ENCODE peak calls at places on chromosome 22, in four cellular contexts. K is mesenteric fat pad; E is stimulated activated CD4-positive, alpha-beta T cell treated with anti-CD3 and anti-CD28 coated beads, Interleukin-4, amount 100 ng/mL, for 4 hours; G is foreskin fibroblast. C is an unnamed sample.

GRCh38 chr22:26170795-26171194 is 1.5 kb downstream of the SEZ6L start:
- DNase-seq in K (no peak), E (no peak), G (no peak), C (no peak)

GRCh38 chr22:39739338-39740027 is 154.1 kb downstream of the ENTHD1 start:
- DNase-seq in K (no peak), E (no peak), G (no peak), C (no peak)

GRCh38 chr22:43441751-43442150 is 29.9 kb downstream of the MPPED1 start:
- DNase-seq in K (peak), E (no peak), G (no peak), C (no peak)

GRCh38 chr22:48426466-48427380 is 1401.0 kb downstream of the BRD1 start:
- DNase-seq in K (peak), E (no peak), G (no peak), C (no peak)

GRCh38 chr22:47045691-47046410 is 283.4 kb downstream of the TBC1D22A start:
- DNase-seq in K (no peak), E (no peak), G (no peak), C (no peak)

GRCh38 chr22:40345271-40345670 is 1.0 kb upstream of the ADSL start:
- DNase-seq in K (no peak), E (no peak), G (peak), C (no peak)

GRCh38 chr22:17085277-17086091 is 684 bp downstream of the IL17RA start:
- DNase-seq in K (peak), E (peak), G (no peak), C (no peak)

GRCh38 chr22:30855677-30856518 is 112.7 kb downstream of the MORC2 start:
- DNase-seq in K (peak), E (no peak), G (no peak), C (no peak)

GRCh38 chr22:49152146-49152929 is 675.3 kb downstream of the BRD1 start:
- DNase-seq in K (peak), E (no peak), G (no peak), C (no peak)

GRCh38 chr22:24101966-24102365 is 79.3 kb upstream of the SUSD2 start:
- DNase-seq in K (peak), E (no peak), G (no peak), C (no peak)

GRCh38 chr22:30249049-30250038 is 2.8 kb upstream of the LIF start:
- DNase-seq in K (no peak), E (no peak), G (no peak), C (no peak)

GRCh38 chr22:45216133-45217003 is 24.3 kb downstream of the KIAA0930 start:
- DNase-seq in K (no peak), E (no peak), G (no peak), C (no peak)

GRCh38 chr22:19849800-19850481 is 4.7 kb downstream of the GNB1L start:
- DNase-seq in K (no peak), E (no peak), G (no peak), C (no peak)

C was measured in HFFc6.